ENCODE peak calls at places on chromosome 22, in six cellular contexts. Z, D, X, B, C and N are unnamed samples.

GRCh38 chr22:39908737-39909136 is 7.9 kb downstream of the GRAP2 start:
- DNase-seq in Z (no peak), D (peak; percentile 8), X (no peak), B (no peak), C (no peak), N (no peak)

GRCh38 chr22:41910599-41911291 is 4.1 kb downstream of the SHISA8 start:
- DNase-seq in Z (peak; percentile 21), D (no peak), X (peak; percentile 65), B (no peak), C (no peak), N (no peak)

GRCh38 chr22:20412474-20413216 is 18.7 kb downstream of the ZNF74 start:
- DNase-seq in Z (no peak), D (no peak), X (no peak), B (no peak), C (no peak), N (no peak)

GRCh38 chr22:47567126-47567730 is 804.8 kb downstream of the TBC1D22A start:
- DNase-seq in Z (no peak), D (no peak), X (no peak), B (no peak), C (no peak), N (no peak)

GRCh38 chr22:36860821-36861659 is at the start of gene NCF4:
- DNase-seq in Z (no peak), D (no peak), X (peak; percentile 58), B (no peak), C (no peak), N (no peak)

GRCh38 chr22:42296381-42296853 is 26.0 kb upstream of the TCF20 start:
- DNase-seq in Z (no peak), D (no peak), X (peak; percentile 79), B (no peak), C (no peak), N (no peak)

GRCh38 chr22:28442951-28443876 is 236.4 kb downstream of the TTC28 start:
- DNase-seq in Z (peak; percentile 54), D (peak; percentile 30), X (peak; percentile 79), B (peak; percentile 15), C (no peak), N (no peak)

GRCh38 chr22:29503811-29504372 is 23.9 kb downstream of the NEFH start:
- DNase-seq in Z (no peak), D (no peak), X (peak; percentile 39), B (no peak), C (peak; percentile 30), N (peak; percentile 34)

GRCh38 chr22:21034989-21035388 is 2.6 kb upstream of the SLC7A4 start:
- DNase-seq in Z (no peak), D (no peak), X (no peak), B (no peak), C (no peak), N (no peak)

GRCh38 chr22:22182990-22183264 is 61.7 kb upstream of the VPREB1 start:
- DNase-seq in Z (no peak), D (no peak), X (no peak), B (no peak), C (no peak), N (no peak)

GRCh38 chr22:49052023-49052538 is 775.6 kb downstream of the BRD1 start:
- DNase-seq in Z (no peak), D (no peak), X (no peak), B (no peak), C (no peak), N (no peak)

GRCh38 chr22:47292546-47293320 is 530.3 kb downstream of the TBC1D22A start:
- DNase-seq in Z (no peak), D (no peak), X (no peak), B (no peak), C (no peak), N (no peak)

GRCh38 chr22:45671051-45671782 is 417 bp upstream of the ATXN10 start:
- DNase-seq in Z (peak; percentile 38), D (no peak), X (no peak), B (peak; percentile 23), C (no peak), N (no peak)

GRCh38 chr22:36003972-36004674 is 24.5 kb downstream of the RBFOX2 start:
- DNase-seq in Z (no peak), D (no peak), X (no peak), B (no peak), C (no peak), N (no peak)

GRCh38 chr22:23280356-23281052 is 100.2 kb downstream of the BCR start:
- DNase-seq in Z (no peak), D (no peak), X (no peak), B (no peak), C (no peak), N (no peak)

GRCh38 chr22:49869091-49869830 is 15.6 kb downstream of the ZBED4 start:
- DNase-seq in Z (no peak), D (no peak), X (no peak), B (no peak), C (no peak), N (no peak)

GRCh38 chr22:30565341-30565740 is 9.1 kb downstream of the GAL3ST1 start:
- DNase-seq in Z (no peak), D (no peak), X (no peak), B (no peak), C (no peak), N (no peak)

GRCh38 chr22:23163665-23164064 is 16.6 kb upstream of the BCR start:
- DNase-seq in Z (no peak), D (no peak), X (peak; percentile 81), B (no peak), C (no peak), N (no peak)

GRCh38 chr22:31329453-31330215 is 16.5 kb downstream of the PATZ1 start:
- DNase-seq in Z (no peak), D (no peak), X (no peak), B (no peak), C (no peak), N (no peak)

GRCh38 chr22:49582171-49582570 is 245.5 kb downstream of the BRD1 start:
- DNase-seq in Z (no peak), D (no peak), X (peak; percentile 79), B (no peak), C (no peak), N (no peak)

GRCh38 chr22:20229916-20230775 is 38.0 kb downstream of the RTN4R start:
- DNase-seq in Z (no peak), D (no peak), X (peak; percentile 36), B (no peak), C (no peak), N (no peak)

GRCh38 chr22:20221421-20222340 is 46.4 kb downstream of the RTN4R start:
- DNase-seq in Z (no peak), D (no peak), X (no peak), B (no peak), C (no peak), N (no peak)

GRCh38 chr22:47586038-47586437 is 823.6 kb downstream of the TBC1D22A start:
- DNase-seq in Z (no peak), D (no peak), X (no peak), B (no peak), C (no peak), N (no peak)

GRCh38 chr22:49789289-49790141 is 38.2 kb downstream of the BRD1 start:
- DNase-seq in Z (peak; percentile 33), D (no peak), X (no peak), B (peak; percentile 78), C (no peak), N (no peak)

GRCh38 chr22:33785283-33785991 is 134.8 kb downstream of the LARGE1 start:
- DNase-seq in Z (no peak), D (peak; percentile 51), X (no peak), B (no peak), C (peak; percentile 58), N (no peak)

GRCh38 chr22:22720201-22720723 is 75.8 kb downstream of the GGTLC2 start:
- DNase-seq in Z (peak; percentile 74), D (no peak), X (no peak), B (peak; percentile 23), C (no peak), N (peak; percentile 1)

GRCh38 chr22:39308614-39309363 is 10.6 kb downstream of the RPL3 start:
- DNase-seq in Z (no peak), D (peak; percentile 49), X (no peak), B (no peak), C (peak; percentile 82), N (no peak)

GRCh38 chr22:46681010-46681409 is 57.0 kb downstream of the CERK start:
- DNase-seq in Z (peak; percentile 21), D (peak; percentile 54), X (no peak), B (peak; percentile 69), C (no peak), N (no peak)

GRCh38 chr22:20395181-20395896 is 1.4 kb downstream of the ZNF74 start:
- DNase-seq in Z (no peak), D (no peak), X (no peak), B (no peak), C (no peak), N (no peak)